ENCODE peak calls at places on chromosomes 4 and X, in eight cellular contexts. L is heart left ventricle, X is adrenal gland, Y is GM12865, I is tibial artery, W is progenitor cell of endocrine pancreas, A is Calu3, D is left lung. H is an unnamed sample.

GRCh38 chrX:100895365-100896075 is 21.4 kb upstream of the NOX1 start:
- DNase-seq in Y (peak), L (no peak), A (peak), W (no peak), I (no peak), X (peak), D (no peak), H (no peak)

GRCh38 chr4:112266823-112267222 is 18.9 kb downstream of the TIFA start:
- DNase-seq in D (no peak), Y (peak), X (no peak), W (no peak), L (no peak), A (no peak), I (no peak), H (no peak)

GRCh38 chrX:3820170-3820569 is 106.7 kb upstream of the PRKX start:
- DNase-seq in Y (no peak), X (no peak), D (no peak), I (no peak), W (no peak), L (no peak), A (no peak), H (no peak)

GRCh38 chr4:185309770-185310169 is 86.0 kb downstream of the LRP2BP start:
- DNase-seq in L (no peak), X (no peak), A (no peak), D (no peak), I (no peak), W (no peak), Y (peak), H (no peak)

GRCh38 chr4:13654158-13654797 is 26.8 kb upstream of the BOD1L1 start:
- DNase-seq in W (peak), X (peak), Y (peak), A (peak), D (peak), I (peak), L (peak), H (peak)

GRCh38 chr4:178812866-178813265 is 1370.6 kb upstream of the AGA start:
- DNase-seq in L (no peak), A (no peak), X (no peak), I (no peak), Y (no peak), W (no peak), D (no peak), H (no peak)

GRCh38 chrX:44843753-44844152 is at the start of gene DUSP21:
- DNase-seq in A (no peak), Y (no peak), X (no peak), D (no peak), I (no peak), L (no peak), W (no peak), H (no peak)

GRCh38 chr4:181952478-181952877 is 290.7 kb upstream of the TENM3 start:
- DNase-seq in W (no peak), Y (no peak), I (no peak), X (peak), L (peak), A (peak), D (no peak), H (no peak)

GRCh38 chr4:136810626-136811025 is 721.7 kb downstream of the PCDH18 start:
- DNase-seq in A (no peak), I (no peak), W (no peak), D (no peak), Y (no peak), X (no peak), L (no peak), H (no peak)

GRCh38 chr4:176492648-176493302 is 173.0 kb downstream of the SPCS3 start:
- DNase-seq in L (no peak), Y (peak), D (no peak), W (no peak), I (no peak), X (no peak), A (no peak), H (no peak)
- TF ChIP-seq CTCF in L (no peak), Y (no peak), D (no peak), W (no peak), I (no peak), X (no peak), A (no peak), H (no peak)

GRCh38 chr4:8394806-8395205 is 45.7 kb downstream of the ACOX3 start:
- DNase-seq in A (no peak), I (no peak), D (no peak), L (no peak), X (no peak), Y (no peak), W (no peak), H (no peak)

GRCh38 chr4:8394125-8394524 is 46.4 kb downstream of the ACOX3 start:
- DNase-seq in I (peak), L (peak), D (no peak), Y (no peak), X (peak), A (no peak), W (no peak), H (no peak)

GRCh38 chr4:8392591-8393190 is 47.8 kb downstream of the ACOX3 start:
- DNase-seq in L (no peak), I (no peak), X (no peak), Y (no peak), W (no peak), A (no peak), D (no peak), H (no peak)

GRCh38 chr4:8391972-8392371 is 48.6 kb downstream of the ACOX3 start:
- DNase-seq in D (no peak), W (no peak), A (no peak), Y (peak), X (peak), I (peak), L (peak), H (no peak)

GRCh38 chr4:8393593-8394038 is 46.9 kb downstream of the ACOX3 start:
- DNase-seq in I (peak), X (peak), D (peak), L (peak), A (no peak), W (no peak), Y (peak), H (no peak)
- TF ChIP-seq CTCF in I (no peak), X (peak), D (no peak), L (no peak), A (no peak), W (no peak), Y (no peak), H (no peak)

GRCh38 chr4:156981262-156981661 is 9.7 kb upstream of the PDGFC start:
- DNase-seq in W (no peak), I (no peak), A (no peak), D (no peak), L (no peak), Y (no peak), X (no peak), H (no peak)

GRCh38 chr4:156977435-156978160 is 6.0 kb upstream of the PDGFC start:
- DNase-seq in D (no peak), W (no peak), X (no peak), Y (no peak), I (no peak), L (no peak), A (no peak), H (no peak)

DNA sequence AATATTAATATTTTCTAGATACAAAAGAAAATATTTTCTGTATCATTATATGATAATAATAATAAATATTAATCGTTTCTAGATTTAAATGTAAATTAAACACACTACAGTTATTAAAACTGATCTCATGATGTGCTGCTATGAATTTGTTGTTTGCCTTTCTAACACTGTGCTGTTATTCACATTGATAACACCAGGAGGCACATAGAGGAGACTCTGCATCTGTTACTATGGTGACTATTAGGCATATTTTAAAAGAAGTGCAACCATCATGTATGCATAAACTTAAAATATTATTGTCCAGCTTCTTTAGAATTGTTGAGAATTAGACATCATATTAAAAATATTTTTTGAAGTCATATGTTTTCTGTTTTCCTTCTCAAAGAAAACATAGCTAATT is 11.8 kb upstream of the PDGFC start:
- DNase-seq in I (no peak), L (no peak), D (no peak), A (no peak), Y (no peak), X (no peak), W (no peak), H (no peak)
- TF ChIP-seq CTCF in I (peak), L (peak), D (peak), A (peak), Y (no peak), X (peak), W (peak), H (no peak)

GRCh38 chrX:7925867-7926472 is 1.2 kb downstream of the PNPLA4 start:
- DNase-seq in A (peak), W (peak), D (peak), L (peak), X (peak), I (peak), Y (peak), H (no peak)

GRCh38 chrX:7926501-7926900 is 712 bp downstream of the PNPLA4 start:
- DNase-seq in I (no peak), W (no peak), L (no peak), A (no peak), X (no peak), D (no peak), Y (no peak), H (no peak)

GRCh38 chrX:7921750-7922149 is 5.5 kb downstream of the PNPLA4 start:
- DNase-seq in X (no peak), Y (no peak), I (no peak), A (no peak), L (no peak), D (no peak), W (no peak), H (no peak)

GRCh38 chrX:7926914-7927258 is 327 bp downstream of the PNPLA4 start:
- DNase-seq in X (no peak), Y (no peak), A (no peak), I (no peak), D (no peak), W (no peak), L (no peak), H (no peak)

GRCh38 chrX:7927259-7928167 is at the start of gene PNPLA4:
- DNase-seq in Y (peak), I (peak), D (peak), X (peak), A (peak), W (peak), L (peak), H (peak)
- TF ChIP-seq CTCF in Y (no peak), I (no peak), D (no peak), X (peak), A (no peak), W (peak), L (no peak), H (no peak)

DNA sequence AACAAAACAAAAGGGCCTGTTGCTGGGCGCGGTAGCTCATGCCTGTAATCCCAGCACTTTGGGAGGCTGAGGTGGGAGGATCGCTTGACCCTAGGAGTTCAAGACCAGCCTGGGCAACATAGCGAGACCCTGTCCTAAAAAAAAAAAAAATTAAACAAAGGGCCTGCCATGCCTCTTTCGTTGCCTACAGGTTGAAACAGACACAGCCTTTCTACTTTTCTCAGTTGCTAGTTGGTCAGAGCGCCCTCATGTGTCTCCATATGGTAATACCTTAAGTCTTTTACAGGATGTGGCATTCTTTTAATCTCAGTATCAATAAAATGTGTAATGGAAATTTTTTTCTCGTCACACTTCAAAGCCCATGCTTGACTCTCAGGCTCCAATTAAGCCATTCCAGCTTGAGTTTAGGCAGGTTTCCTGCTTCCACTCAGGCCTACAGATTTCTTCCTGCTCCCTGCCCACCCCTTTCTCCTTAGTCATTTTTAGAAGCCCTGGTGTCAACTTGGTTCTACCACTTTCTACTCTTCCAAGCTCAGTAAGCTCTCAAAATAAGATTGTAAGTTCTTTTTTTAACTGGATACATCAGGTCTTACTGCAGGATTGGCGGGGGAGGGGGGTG is 4.6 kb upstream of the SOWAHD start:
- DNase-seq in I (no peak), X (no peak), Y (peak), L (no peak), D (peak), A (peak), W (no peak), H (no peak)
- TF ChIP-seq CTCF in I (peak), X (peak), Y (peak), L (peak), D (no peak), A (peak), W (peak), H (no peak)

GRCh38 chr4:130028552-130028951 is 932.6 kb downstream of the C4orf33 start:
- DNase-seq in A (no peak), L (no peak), D (no peak), I (no peak), X (no peak), Y (peak), W (no peak), H (no peak)
- TF ChIP-seq CTCF in A (no peak), L (no peak), D (no peak), I (no peak), X (no peak), Y (no peak), W (no peak), H (no peak)

GRCh38 chr4:48877827-48878535 is 28.6 kb downstream of the OCIAD2 start:
- DNase-seq in D (no peak), L (no peak), Y (no peak), X (no peak), I (no peak), A (no peak), W (no peak), H (no peak)
- TF ChIP-seq CTCF in D (no peak), L (no peak), Y (no peak), X (no peak), I (no peak), A (no peak), W (no peak), H (no peak)

GRCh38 chr4:4853371-4853823 is 6.1 kb upstream of the MSX1 start:
- DNase-seq in W (no peak), A (no peak), D (peak), X (no peak), Y (peak), I (no peak), L (no peak), H (no peak)

GRCh38 chr4:4851906-4852305 is 7.6 kb upstream of the MSX1 start:
- DNase-seq in W (no peak), L (no peak), A (no peak), Y (no peak), X (no peak), D (peak), I (no peak), H (no peak)

GRCh38 chr4:4853921-4854648 is 5.4 kb upstream of the MSX1 start:
- DNase-seq in I (no peak), X (no peak), L (no peak), A (no peak), W (no peak), D (peak), Y (no peak), H (no peak)

GRCh38 chr4:4851081-4851480 is 8.4 kb upstream of the MSX1 start:
- DNase-seq in X (no peak), I (no peak), W (no peak), L (no peak), A (no peak), Y (no peak), D (no peak), H (no peak)

DNA sequence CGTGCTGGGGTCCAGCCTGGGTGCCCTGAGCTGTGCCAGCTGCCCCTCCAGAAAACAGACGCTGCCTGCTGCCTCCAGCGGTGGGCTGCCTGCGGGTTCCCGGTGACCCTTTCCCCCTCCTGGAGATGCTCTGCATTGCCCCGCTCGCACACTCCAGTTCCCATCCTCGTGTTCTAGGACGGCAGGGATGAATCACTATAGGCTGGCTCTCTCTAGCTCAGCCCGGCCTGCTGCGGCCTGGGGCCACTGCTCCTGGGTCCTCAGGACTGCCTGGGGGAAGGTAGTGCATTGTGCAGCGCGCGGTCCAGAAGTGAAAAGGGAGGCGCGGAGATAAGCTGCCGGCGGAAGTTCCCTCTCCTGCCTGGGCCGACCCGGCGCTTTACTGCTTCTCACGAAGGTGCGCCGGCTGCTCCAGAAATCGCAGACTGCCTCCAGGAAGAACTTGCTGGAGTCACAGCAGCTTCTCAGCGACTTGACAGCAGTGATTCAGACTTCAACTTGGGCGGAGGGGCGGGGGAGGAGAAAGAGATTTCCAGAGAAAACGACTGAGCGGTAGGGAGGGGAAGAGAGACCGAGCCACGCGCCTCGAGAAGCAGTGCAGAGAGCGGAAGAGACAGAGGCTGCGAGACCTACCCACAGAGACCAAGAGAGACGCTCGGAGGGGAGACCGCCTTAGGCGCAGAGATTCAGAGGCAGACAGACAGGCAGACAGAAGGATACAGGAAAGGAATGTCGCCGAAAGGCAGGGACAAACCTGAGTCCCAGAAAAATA is 6.7 kb upstream of the MSX1 start:
- DNase-seq in D (peak), X (peak), L (no peak), Y (peak), I (peak), A (peak), W (no peak), H (no peak)
- TF ChIP-seq CTCF in D (no peak), X (no peak), L (no peak), Y (peak), I (peak), A (no peak), W (peak), H (no peak)

H was measured in activated B cell treated with CpG ODN at 0.5 μM for 24 hours.